ENCODE peak calls at places on chromosomes 3 and 15, in five cellular contexts. Y is K562, M is heart left ventricle, F is neural crest cell, E is lung. V is an unnamed sample.

GRCh38 chr3:52533623-52534280 is at the start of gene NT5DC2:
- DNase-seq in F (peak; percentile 64), Y (peak; percentile 90), M (peak; percentile 85), E (no peak), V (peak; percentile 96)

GRCh38 chr3:138329127-138329983 is at the start of gene NME9:
- DNase-seq in Y (peak; percentile 95), F (peak; percentile 91), M (peak; percentile 92), E (peak; percentile 87), V (peak; percentile 80)

GRCh38 chr15:55907797-55908196 is 85.6 kb downstream of the NEDD4 start:
- DNase-seq in M (no peak), Y (no peak), F (no peak), E (no peak), V (no peak)

GRCh38 chr3:50278868-50279224 is at the start of gene LSMEM2:
- DNase-seq in E (no peak), M (peak; percentile 85), F (no peak), Y (no peak), V (no peak)

GRCh38 chr3:192655627-192656026 is 71.7 kb downstream of the FGF12 start:
- DNase-seq in M (no peak), E (no peak), Y (no peak), F (no peak), V (no peak)

GRCh38 chr3:109927161-109927560 is 589.8 kb upstream of the DPPA4 start:
- DNase-seq in Y (no peak), E (no peak), M (no peak), F (no peak), V (no peak)

GRCh38 chr3:186750316-186750715 is 33.1 kb upstream of the EIF4A2 start:
- DNase-seq in Y (no peak), F (no peak), E (no peak), M (no peak), V (no peak)

GRCh38 chr3:36907911-36908646 is 36.8 kb downstream of the TRANK1 start:
- DNase-seq in F (no peak), Y (no peak), M (peak; percentile 51), E (peak; percentile 45), V (no peak)

GRCh38 chr3:9175421-9175820 is 74.0 kb downstream of the SRGAP3 start:
- DNase-seq in Y (no peak), E (peak; percentile 64), M (no peak), F (no peak), V (no peak)

GRCh38 chr15:51356147-51356546 is 14.7 kb downstream of the GLDN start:
- DNase-seq in M (no peak), Y (no peak), E (no peak), F (no peak), V (no peak)

GRCh38 chr15:24856397-24857093 is 98.2 kb upstream of the SNRPN start:
- DNase-seq in F (peak; percentile 78), M (peak; percentile 80), E (no peak), Y (peak; percentile 10), V (no peak)

GRCh38 chr3:141049681-141050080 is 1.5 kb upstream of the SPSB4 start:
- DNase-seq in Y (peak; percentile 20), F (no peak), M (no peak), E (peak; percentile 7), V (no peak)

GRCh38 chr15:37758412-37758811 is 176.0 kb upstream of the TMCO5A start:
- DNase-seq in E (no peak), F (no peak), Y (no peak), M (no peak), V (no peak)

GRCh38 chr3:125203731-125204130 is 8.8 kb downstream of the SLC12A8 start:
- DNase-seq in F (no peak), E (no peak), Y (no peak), M (no peak), V (no peak)

GRCh38 chr3:116561529-116561928 is 116.2 kb upstream of the LSAMP start:
- DNase-seq in Y (no peak), E (no peak), F (no peak), M (no peak), V (no peak)

GRCh38 chr15:76664895-76665294 is 240.2 kb downstream of the SCAPER start:
- DNase-seq in E (no peak), M (no peak), F (no peak), Y (no peak), V (no peak)

DNA sequence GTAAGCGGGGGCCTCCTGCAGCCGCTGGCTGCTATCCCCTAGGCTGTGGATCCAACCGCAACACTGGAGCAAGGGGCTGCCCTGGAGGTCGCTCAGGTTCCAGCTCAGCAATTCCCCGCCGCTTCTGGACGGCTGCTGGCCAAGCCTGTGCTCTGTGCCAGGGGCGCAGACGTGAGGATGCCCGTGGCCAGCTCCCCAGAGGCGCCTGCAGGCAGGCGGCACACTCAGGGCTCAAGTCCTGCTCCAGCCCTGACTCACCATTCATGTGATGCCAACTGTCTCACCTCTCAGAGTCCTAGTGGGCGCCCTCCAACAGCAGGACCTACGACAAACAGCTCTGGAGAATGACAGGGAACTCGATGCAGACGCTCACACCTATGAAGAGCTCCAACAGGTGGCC is 31.6 kb downstream of the KLHL25 start:
- DNase-seq in Y (no peak), M (peak; percentile 86), E (no peak), F (no peak), V (no peak)
- TF ChIP-seq CTCF in Y (no peak), M (no peak), E (no peak), F (no peak), V (no peak)

GRCh38 chr3:10217359-10217758 is 30.9 kb upstream of the TATDN2 start:
- DNase-seq in F (no peak), M (no peak), Y (no peak), E (no peak), V (no peak)
- TF ChIP-seq CTCF in F (no peak), M (no peak), Y (no peak), E (no peak), V (no peak)

GRCh38 chr3:119206611-119207511 is 33.5 kb downstream of the UPK1B start:
- DNase-seq in M (peak; percentile 29), E (no peak), Y (no peak), F (no peak), V (no peak)
- TF ChIP-seq CTCF in M (no peak), E (no peak), Y (no peak), F (no peak), V (no peak)

DNA sequence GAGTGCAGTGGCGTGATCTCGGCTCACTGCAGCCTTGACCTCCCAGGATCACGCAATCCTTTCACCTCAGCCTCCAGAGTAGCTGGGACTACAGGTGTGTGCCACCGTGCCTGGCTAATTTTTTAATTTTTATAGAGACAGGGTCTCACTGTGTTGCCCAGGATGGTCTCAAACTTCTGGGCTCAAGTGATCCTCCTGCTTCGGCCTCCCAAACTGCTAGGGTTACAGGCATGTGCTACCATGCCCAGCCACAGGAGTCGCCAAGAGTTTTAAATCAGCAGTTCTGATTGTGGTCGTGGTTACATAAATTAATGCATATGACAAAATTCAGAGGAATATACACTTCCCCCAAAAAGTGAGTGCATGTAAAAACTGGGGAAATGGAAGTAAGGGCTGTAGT is 33.0 kb downstream of the MEGF11 start:
- DNase-seq in E (no peak), M (no peak), Y (no peak), F (no peak), V (no peak)
- TF ChIP-seq CTCF in E (no peak), M (no peak), Y (no peak), F (no peak), V (no peak)

GRCh38 chr3:122730240-122730639 is 49.6 kb downstream of the PARP14 start:
- DNase-seq in Y (peak; percentile 63), F (no peak), M (no peak), E (no peak), V (no peak)
- TF ChIP-seq CTCF in Y (no peak), F (no peak), M (no peak), E (no peak), V (no peak)

GRCh38 chr3:185155678-185156077 is 2.8 kb upstream of the C3orf70 start:
- DNase-seq in F (no peak), E (no peak), Y (no peak), M (no peak), V (no peak)
- TF ChIP-seq CTCF in F (no peak), E (no peak), Y (no peak), M (no peak), V (no peak)

GRCh38 chr3:169008772-169009358 is 654.6 kb downstream of the MECOM start:
- DNase-seq in M (no peak), Y (no peak), E (no peak), F (no peak), V (no peak)
- TF ChIP-seq CTCF in M (no peak), Y (no peak), E (no peak), F (no peak), V (no peak)

DNA sequence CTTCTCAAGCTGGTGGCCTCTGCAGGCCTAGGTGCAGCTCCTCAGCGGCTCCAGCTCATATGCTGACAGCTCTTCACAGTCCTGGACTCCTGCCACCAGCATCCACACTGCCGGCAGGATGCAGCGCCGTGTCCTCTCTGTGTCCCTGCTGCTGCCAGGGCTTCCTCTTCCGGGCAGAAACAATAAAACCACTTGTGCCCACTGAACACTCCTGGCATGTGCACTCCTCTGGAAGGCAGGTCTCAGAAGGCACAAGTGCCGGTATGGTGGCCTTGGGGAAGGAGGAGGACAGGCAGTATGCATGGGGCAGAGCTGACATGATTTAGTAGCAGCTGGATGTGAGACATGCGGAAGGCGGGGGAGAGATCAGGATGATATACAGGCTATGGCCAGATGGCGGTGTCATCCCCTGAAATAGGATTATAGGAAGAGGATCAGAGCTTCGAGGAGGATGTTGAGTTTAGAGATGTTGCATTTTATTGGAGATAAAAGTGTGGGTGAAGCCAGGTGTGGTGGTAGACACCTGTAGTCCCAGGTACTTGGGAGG is 7.5 kb upstream of the MAN2A2 start:
- DNase-seq in Y (peak; percentile 58), E (no peak), F (peak; percentile 15), M (no peak), V (no peak)
- TF ChIP-seq CTCF in Y (peak; percentile 57), E (no peak), F (peak; percentile 35), M (no peak), V (no peak)

GRCh38 chr3:183144403-183144802 is 18.1 kb downstream of the LAMP3 start:
- DNase-seq in E (no peak), Y (no peak), F (no peak), M (no peak), V (no peak)

GRCh38 chr3:183151086-183151485 is 11.4 kb downstream of the LAMP3 start:
- DNase-seq in E (no peak), F (no peak), M (no peak), Y (no peak), V (no peak)

GRCh38 chr3:183151716-183152385 is 10.7 kb downstream of the LAMP3 start:
- DNase-seq in E (peak; percentile 80), F (no peak), Y (no peak), M (no peak), V (no peak)

GRCh38 chr3:183149915-183150825 is 12.4 kb downstream of the LAMP3 start:
- DNase-seq in F (no peak), M (no peak), E (peak; percentile 39), Y (no peak), V (no peak)

DNA sequence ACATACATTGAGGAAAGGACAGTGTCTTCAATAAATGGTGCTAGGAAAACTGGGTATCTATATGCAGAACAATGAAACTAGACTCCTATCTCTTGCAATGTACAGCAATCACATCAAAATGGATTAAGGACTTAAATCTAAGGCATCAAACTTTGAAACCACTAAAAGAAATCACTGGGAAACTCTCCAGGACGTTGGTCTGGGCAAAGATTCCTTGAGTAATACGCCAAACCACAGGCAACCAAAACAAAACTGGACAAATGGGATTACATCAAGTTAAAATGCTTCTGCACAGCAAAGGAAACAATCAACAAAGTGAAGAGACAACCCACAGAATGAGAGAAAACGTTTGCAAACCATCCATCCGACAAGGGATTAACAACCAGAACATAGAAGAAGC is 14.5 kb downstream of the LAMP3 start:
- DNase-seq in M (no peak), E (no peak), Y (no peak), F (no peak), V (no peak)
- TF ChIP-seq CTCF in M (no peak), E (no peak), Y (no peak), F (no peak), V (no peak)